ENCODE peak calls at places on chromosomes 13 and 19, in nine cellular contexts. O is transverse colon, I is suprapubic skin, Y is esophagus muscularis mucosa, D is HCT116, R is breast epithelium, E is K562, H is H1, P is sigmoid colon. U is an unnamed sample.

GRCh38 chr19:54009440-54009839 is 18.0 kb downstream of the CACNG6 start:
- DNase-seq in D (no peak), H (no peak), R (no peak), Y (no peak), E (no peak), P (no peak), O (no peak), I (no peak), U (no peak)

GRCh38 chr13:84121456-84121855 is 239.2 kb upstream of the SLITRK1 start:
- DNase-seq in R (no peak), I (no peak), Y (no peak), D (no peak), H (no peak), E (no peak), O (no peak), P (no peak), U (no peak)

GRCh38 chr19:1632462-1633268 is 19.8 kb downstream of the TCF3 start:
- DNase-seq in I (no peak), H (no peak), O (peak), Y (no peak), R (no peak), E (peak), P (no peak), D (no peak), U (no peak)

GRCh38 chr19:30070970-30071632 is 129.1 kb downstream of the URI1 start:
- DNase-seq in P (peak), H (no peak), O (peak), D (no peak), Y (no peak), R (no peak), E (no peak), I (peak), U (no peak)

GRCh38 chr13:77660841-77661250 is 36.6 kb upstream of the SLAIN1 start:
- DNase-seq in P (no peak), O (no peak), E (no peak), R (no peak), D (no peak), H (no peak), Y (no peak), I (no peak), U (no peak)

GRCh38 chr13:35518337-35518736 is 41.8 kb upstream of the MAB21L1 start:
- DNase-seq in E (no peak), I (no peak), H (no peak), R (no peak), P (no peak), O (no peak), D (no peak), Y (no peak), U (no peak)

GRCh38 chr19:58356236-58356970 is 3.1 kb upstream of the A1BG start:
- DNase-seq in Y (no peak), O (no peak), P (peak), D (no peak), E (no peak), I (no peak), R (no peak), H (no peak), U (no peak)

GRCh38 chr13:108313382-108313781 is 43.9 kb downstream of the TNFSF13B start:
- DNase-seq in O (no peak), R (no peak), I (no peak), D (no peak), P (no peak), E (no peak), Y (no peak), H (no peak), U (no peak)

GRCh38 chr13:52599037-52599852 is 43.0 kb upstream of the HNRNPA1L2 start:
- DNase-seq in H (no peak), I (no peak), R (peak), E (no peak), Y (no peak), O (no peak), P (no peak), D (no peak), U (no peak)

GRCh38 chr13:107205318-107206112 is 637.6 kb upstream of the ARGLU1 start:
- DNase-seq in P (no peak), D (no peak), R (peak), E (peak), I (no peak), Y (no peak), O (peak), H (peak), U (peak)

GRCh38 chr13:109786457-109787134 is at the start of gene IRS2:
- DNase-seq in P (peak), Y (peak), R (peak), O (peak), D (peak), H (peak), I (peak), E (peak), U (peak)

GRCh38 chr19:49802836-49803528 is 10.1 kb downstream of the FUZ start:
- DNase-seq in R (no peak), P (no peak), H (no peak), Y (no peak), I (no peak), O (no peak), E (no peak), D (no peak), U (no peak)

GRCh38 chr13:67740871-67741475 is 510.8 kb upstream of the PCDH9 start:
- DNase-seq in R (no peak), Y (no peak), H (no peak), E (no peak), I (no peak), P (no peak), D (no peak), O (no peak), U (no peak)

GRCh38 chr13:94617389-94618000 is 15.8 kb downstream of the GPR180 start:
- DNase-seq in P (no peak), I (no peak), R (no peak), Y (no peak), O (no peak), E (no peak), H (no peak), D (no peak), U (no peak)

GRCh38 chr13:24081388-24081787 is 79.1 kb upstream of the SPATA13 start:
- DNase-seq in R (no peak), O (no peak), H (no peak), Y (no peak), I (no peak), P (no peak), E (no peak), D (no peak), U (no peak)

GRCh38 chr19:19606021-19606420 is 12.5 kb downstream of the PBX4 start:
- DNase-seq in I (no peak), D (peak), O (peak), P (no peak), E (no peak), H (no peak), R (no peak), Y (no peak), U (peak)

GRCh38 chr19:55520691-55521292 is 16.1 kb downstream of the SBK2 start:
- DNase-seq in I (no peak), H (no peak), Y (no peak), D (no peak), R (no peak), O (no peak), E (no peak), P (no peak), U (no peak)

GRCh38 chr19:55519461-55520311 is 17.2 kb downstream of the SBK2 start:
- DNase-seq in D (no peak), P (no peak), Y (no peak), H (no peak), R (no peak), I (no peak), O (no peak), E (no peak), U (no peak)

DNA sequence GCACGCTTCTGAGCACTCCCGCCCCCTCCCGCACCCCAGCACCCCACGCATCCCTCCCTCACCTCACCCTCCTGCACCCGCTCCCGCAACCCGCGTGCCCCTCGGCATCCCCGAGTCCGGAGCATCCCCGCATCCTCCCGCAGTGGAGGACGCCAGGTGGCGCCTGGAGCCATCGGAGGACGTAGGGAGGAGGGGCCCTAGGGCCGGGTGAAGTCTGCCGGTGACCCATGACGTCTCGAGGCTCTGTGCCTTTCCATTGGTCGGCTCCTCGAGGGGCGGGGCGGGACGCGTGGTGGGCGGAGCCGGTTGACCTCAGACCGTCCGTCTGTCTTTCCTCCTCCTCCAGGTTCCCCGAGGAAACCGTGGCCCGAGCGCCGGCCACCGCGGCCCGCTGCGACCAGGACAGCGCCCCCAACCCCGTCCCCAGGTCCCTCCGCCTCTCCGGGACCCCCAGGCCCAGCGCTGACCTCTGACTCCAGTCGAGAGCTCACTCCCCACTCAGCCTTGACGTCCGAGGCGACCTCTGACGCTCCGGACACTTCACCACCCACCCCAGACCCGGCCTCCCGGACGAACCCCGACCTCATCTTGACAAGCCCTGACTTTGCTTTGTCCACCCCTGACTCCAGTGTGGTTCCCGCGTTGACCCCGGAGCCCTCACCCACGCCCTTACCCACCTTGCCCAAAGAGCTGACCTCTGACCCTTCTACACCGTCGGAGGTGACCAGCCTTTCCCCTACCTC is 19.9 kb downstream of the SBK2 start:
- DNase-seq in R (peak), H (peak), P (peak), I (peak), D (peak), E (peak), O (peak), Y (peak), U (peak)
- TF ChIP-seq CTCF in R (peak), H (peak), P (peak), I (peak), D (peak), E (peak), O (peak), Y (peak), U (peak)

DNA sequence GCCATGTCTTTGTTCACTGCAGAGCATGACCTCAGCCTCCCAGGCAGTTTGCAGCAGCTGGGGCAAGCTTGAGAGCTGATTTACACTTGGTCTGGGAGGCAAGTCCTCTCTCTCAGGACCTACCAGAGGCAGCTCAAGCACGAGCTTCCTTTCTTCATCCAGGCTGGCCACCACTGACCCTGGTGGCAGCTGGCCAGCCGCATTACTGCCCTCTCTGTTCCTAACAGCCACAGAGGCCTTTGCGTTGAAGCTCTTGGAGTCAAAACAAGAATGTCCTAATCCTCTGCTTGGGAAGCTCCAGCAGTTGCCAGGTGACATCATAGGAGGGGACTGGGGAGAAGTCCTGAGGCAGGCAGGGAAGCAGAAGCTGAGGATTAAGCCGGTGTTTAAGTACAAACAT is 85.7 kb downstream of the NUFIP1 start:
- DNase-seq in H (no peak), O (peak), R (peak), Y (peak), E (no peak), D (no peak), P (peak), I (peak), U (peak)
- TF ChIP-seq POLR2AphosphoS5 in H (no peak), O (peak), R (no peak), Y (peak), E (no peak), D (no peak), P (peak), I (peak), U (peak)

DNA sequence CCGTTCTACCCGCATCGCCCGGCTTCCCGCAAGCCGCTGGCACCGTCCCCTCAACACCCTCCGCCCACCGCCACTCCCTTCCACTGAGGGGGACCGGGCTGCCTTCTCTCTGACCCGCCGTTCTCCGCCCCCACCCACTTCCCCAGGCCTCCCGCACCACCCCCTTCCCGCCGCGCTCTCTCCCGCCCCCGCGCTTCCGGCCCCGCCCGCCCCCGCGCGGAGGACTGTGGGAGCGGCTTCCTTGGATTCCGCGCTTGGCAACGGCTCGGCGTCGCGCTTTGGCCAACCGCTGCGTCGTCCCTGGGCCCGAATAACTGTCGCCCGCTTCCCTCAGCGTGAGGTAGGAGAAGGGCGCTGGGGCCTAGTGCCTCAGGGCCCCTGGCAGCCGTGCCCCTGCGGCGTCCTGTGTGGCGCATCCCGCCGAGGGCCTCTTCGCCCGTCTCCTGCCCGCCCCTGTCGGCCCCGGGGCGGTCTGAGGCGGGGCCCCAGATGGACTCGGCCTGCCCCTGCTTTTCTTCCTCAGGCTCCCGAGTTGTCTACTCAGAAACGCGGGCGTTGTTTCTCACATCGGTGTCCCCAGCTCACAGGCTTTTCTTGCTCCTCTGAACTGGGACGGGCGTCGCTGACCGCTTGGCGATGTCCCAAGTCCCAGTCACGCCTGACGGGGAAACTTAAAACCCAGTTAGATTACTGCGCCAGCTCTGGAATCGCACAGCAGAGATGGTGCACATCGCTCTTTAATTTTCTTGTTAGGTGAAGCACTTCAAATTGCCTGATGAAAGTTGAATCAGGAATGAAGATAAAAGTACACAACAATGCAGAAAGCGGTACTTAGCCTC is at the start of gene IFT88:
- DNase-seq in E (peak), O (peak), R (peak), I (peak), Y (peak), H (peak), D (peak), P (peak), U (peak)
- TF ChIP-seq POLR2A in E (peak), O (peak), R (no peak), I (peak), Y (no peak), H (peak), D (peak), P (peak), U (no peak)

GRCh38 chr19:35844482-35845214 is 7.7 kb downstream of the NPHS1 start:
- DNase-seq in O (no peak), I (no peak), D (no peak), P (no peak), H (no peak), Y (no peak), R (no peak), E (no peak), U (no peak)

GRCh38 chr19:35846038-35846668 is 6.2 kb downstream of the NPHS1 start:
- DNase-seq in I (no peak), H (peak), E (no peak), Y (no peak), R (no peak), D (no peak), O (no peak), P (no peak), U (no peak)

GRCh38 chr19:35847911-35848310 is 4.4 kb downstream of the NPHS1 start:
- DNase-seq in I (no peak), E (no peak), P (no peak), Y (no peak), H (no peak), O (no peak), D (no peak), R (no peak), U (no peak)

GRCh38 chr19:35843676-35844481 is 8.4 kb downstream of the NPHS1 start:
- DNase-seq in D (peak), P (no peak), E (peak), H (peak), O (peak), R (no peak), I (no peak), Y (no peak), U (peak)

GRCh38 chr19:35845215-35846037 is 6.9 kb downstream of the NPHS1 start:
- DNase-seq in D (peak), O (peak), P (no peak), H (peak), Y (no peak), I (no peak), E (peak), R (no peak), U (no peak)
- TF ChIP-seq CTCF in D (no peak), O (no peak), P (no peak), H (no peak), Y (no peak), I (no peak), E (no peak), R (no peak), U (no peak)

GRCh38 chr13:30154931-30155330 is 152.4 kb downstream of the KATNAL1 start:
- DNase-seq in O (no peak), D (no peak), R (no peak), E (no peak), Y (no peak), P (peak), I (no peak), H (no peak), U (no peak)

GRCh38 chr13:30156826-30157615 is 150.3 kb downstream of the KATNAL1 start:
- DNase-seq in D (no peak), R (no peak), P (peak), E (no peak), O (no peak), H (no peak), I (no peak), Y (no peak), U (no peak)

GRCh38 chr13:30154531-30154930 is 152.8 kb downstream of the KATNAL1 start:
- DNase-seq in E (no peak), Y (no peak), H (no peak), P (peak), I (no peak), O (no peak), R (no peak), D (no peak), U (no peak)

GRCh38 chr13:30157616-30157993 is 149.7 kb downstream of the KATNAL1 start:
- DNase-seq in O (no peak), I (no peak), D (no peak), Y (no peak), H (no peak), E (no peak), P (no peak), R (no peak), U (no peak)

GRCh38 chr13:30156270-30156669 is 151.1 kb downstream of the KATNAL1 start:
- DNase-seq in D (no peak), H (no peak), E (no peak), R (no peak), Y (no peak), P (peak), I (no peak), O (no peak), U (no peak)
- TF ChIP-seq POLR2AphosphoS5 in D (no peak), H (no peak), E (no peak), R (no peak), Y (no peak), P (no peak), I (no peak), O (no peak), U (no peak)

GRCh38 chr19:18097993-18098890 is 664 bp downstream of the MAST3 start:
- DNase-seq in Y (no peak), O (no peak), P (no peak), H (no peak), D (no peak), E (no peak), R (no peak), I (no peak), U (no peak)
- TF ChIP-seq POLR2A in Y (no peak), O (no peak), P (no peak), H (no peak), D (no peak), E (no peak), R (no peak), I (no peak), U (no peak)

DNA sequence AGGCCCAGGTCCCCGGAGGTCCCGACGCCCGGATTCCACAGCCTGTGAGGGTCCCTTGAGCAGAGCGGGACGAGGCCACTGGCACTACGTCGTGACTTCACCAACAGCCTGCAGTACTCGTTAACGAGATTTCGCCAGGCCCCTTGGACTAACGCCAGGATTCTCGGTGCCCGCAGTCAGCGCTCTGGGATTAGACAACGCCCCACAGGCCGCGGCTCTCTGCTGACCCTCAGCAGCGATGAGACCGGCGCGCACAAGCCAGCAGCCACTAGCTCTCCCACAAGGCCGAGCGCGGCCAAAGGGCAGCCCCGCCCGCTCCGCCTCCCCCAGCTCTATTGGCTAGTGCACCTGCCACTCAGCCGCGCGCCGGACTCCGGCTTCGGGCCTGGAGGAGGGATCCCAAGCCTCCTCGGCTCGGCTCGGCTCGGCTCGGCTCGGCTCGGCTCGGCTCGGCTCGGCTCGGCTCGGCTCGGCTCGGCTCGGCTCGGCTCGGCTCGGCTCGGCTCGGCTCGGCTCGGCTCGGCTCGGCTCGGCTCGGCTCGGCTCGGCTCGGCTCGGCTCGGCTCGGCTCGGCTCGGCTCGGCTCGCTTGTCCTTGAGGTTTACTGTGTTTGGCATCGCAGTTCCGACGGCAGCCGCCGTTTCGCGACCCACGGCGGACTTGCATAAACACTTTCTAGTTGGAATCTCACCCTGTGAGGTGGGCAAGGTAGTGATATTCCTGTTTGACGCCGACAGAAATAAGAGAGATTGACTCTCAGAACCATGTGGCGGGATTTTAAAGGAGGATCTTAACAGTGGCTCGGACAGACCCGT is 231.7 kb upstream of the SERP2 start:
- DNase-seq in H (peak), I (peak), P (peak), Y (peak), O (peak), R (peak), E (peak), D (peak), U (peak)
- TF ChIP-seq CTCF in H (no peak), I (no peak), P (no peak), Y (peak), O (peak), R (peak), E (no peak), D (no peak), U (peak)

GRCh38 chr19:40549007-40549708 is 27.5 kb upstream of the SHKBP1 start:
- DNase-seq in E (peak), H (peak), D (peak), I (no peak), R (no peak), P (peak), O (peak), Y (no peak), U (peak)
- TF ChIP-seq POLR2AphosphoS5 in E (no peak), H (no peak), D (peak), I (no peak), R (no peak), P (no peak), O (no peak), Y (no peak), U (no peak)

U was measured in stomach.